ENCODE peak calls at places on chromosomes 5 and 9, in nine cellular contexts. One of them, this sample, is unnamed.

GRCh38 chr9:110040788-110041187 is 167.2 kb downstream of the C9orf152 start:
- DNase-seq in transverse colon: no peak
- DNase-seq in astrocyte: peak; percentile 80
- DNase-seq in spleen: no peak
- DNase-seq in pancreas: no peak
- DNase-seq in MM.1S: no peak
- DNase-seq in body of pancreas: no peak
- DNase-seq in right lobe of liver: no peak
- DNase-seq in right atrium auricular region: no peak
- DNase-seq in this sample: no peak

GRCh38 chr5:1262381-1262780 is 32.5 kb downstream of the TERT start:
- DNase-seq in body of pancreas: no peak
- DNase-seq in right lobe of liver: no peak
- DNase-seq in pancreas: no peak
- DNase-seq in transverse colon: no peak
- DNase-seq in spleen: no peak
- DNase-seq in right atrium auricular region: no peak
- DNase-seq in astrocyte: no peak
- DNase-seq in MM.1S: no peak
- DNase-seq in this sample: no peak

GRCh38 chr9:82593436-82593835 is 469.5 kb downstream of the RASEF start:
- DNase-seq in astrocyte: no peak
- DNase-seq in MM.1S: no peak
- DNase-seq in pancreas: no peak
- DNase-seq in spleen: no peak
- DNase-seq in right lobe of liver: no peak
- DNase-seq in body of pancreas: no peak
- DNase-seq in right atrium auricular region: no peak
- DNase-seq in transverse colon: no peak
- DNase-seq in this sample: no peak

GRCh38 chr5:71684309-71684708 is 34.8 kb upstream of the CARTPT start:
- DNase-seq in right atrium auricular region: no peak
- DNase-seq in body of pancreas: no peak
- DNase-seq in MM.1S: no peak
- DNase-seq in astrocyte: no peak
- DNase-seq in spleen: no peak
- DNase-seq in pancreas: no peak
- DNase-seq in right lobe of liver: no peak
- DNase-seq in transverse colon: no peak
- DNase-seq in this sample: no peak

GRCh38 chr9:113587471-113588031 is 124.0 kb downstream of the RGS3 start:
- DNase-seq in body of pancreas: peak; percentile 47
- DNase-seq in pancreas: peak; percentile 23
- DNase-seq in right atrium auricular region: peak; percentile 75
- DNase-seq in right lobe of liver: no peak
- DNase-seq in MM.1S: no peak
- DNase-seq in astrocyte: no peak
- DNase-seq in transverse colon: no peak
- DNase-seq in spleen: peak; percentile 83
- DNase-seq in this sample: no peak

GRCh38 chr5:93807860-93808259 is 66.5 kb upstream of the POU5F2 start:
- DNase-seq in MM.1S: no peak
- DNase-seq in astrocyte: no peak
- DNase-seq in transverse colon: no peak
- DNase-seq in body of pancreas: no peak
- DNase-seq in spleen: no peak
- DNase-seq in right lobe of liver: no peak
- DNase-seq in pancreas: no peak
- DNase-seq in right atrium auricular region: no peak
- DNase-seq in this sample: no peak

GRCh38 chr5:95728494-95729114 is 2.5 kb upstream of the RHOBTB3 start:
- DNase-seq in astrocyte: peak; percentile 55
- DNase-seq in MM.1S: no peak
- DNase-seq in body of pancreas: no peak
- DNase-seq in pancreas: no peak
- DNase-seq in right lobe of liver: no peak
- DNase-seq in transverse colon: no peak
- DNase-seq in right atrium auricular region: no peak
- DNase-seq in spleen: no peak
- DNase-seq in this sample: no peak

GRCh38 chr9:13524245-13524644 is 244.8 kb upstream of the MPDZ start:
- DNase-seq in right atrium auricular region: no peak
- DNase-seq in right lobe of liver: no peak
- DNase-seq in body of pancreas: no peak
- DNase-seq in astrocyte: peak; percentile 51
- DNase-seq in pancreas: no peak
- DNase-seq in spleen: no peak
- DNase-seq in MM.1S: no peak
- DNase-seq in transverse colon: no peak
- DNase-seq in this sample: no peak

GRCh38 chr9:69549310-69550202 is 122.6 kb downstream of the APBA1 start:
- DNase-seq in transverse colon: no peak
- DNase-seq in spleen: no peak
- DNase-seq in right lobe of liver: no peak
- DNase-seq in body of pancreas: peak; percentile 31
- DNase-seq in MM.1S: peak; percentile 46
- DNase-seq in pancreas: no peak
- DNase-seq in astrocyte: peak; percentile 44
- DNase-seq in right atrium auricular region: no peak
- DNase-seq in this sample: no peak

GRCh38 chr9:91884153-91884552 is 65.9 kb downstream of the ROR2 start:
- DNase-seq in astrocyte: no peak
- DNase-seq in body of pancreas: no peak
- DNase-seq in right atrium auricular region: no peak
- DNase-seq in transverse colon: no peak
- DNase-seq in right lobe of liver: no peak
- DNase-seq in spleen: no peak
- DNase-seq in MM.1S: no peak
- DNase-seq in pancreas: no peak
- DNase-seq in this sample: no peak

GRCh38 chr5:148382961-148383360 is 797 bp upstream of the FBXO38 start:
- DNase-seq in transverse colon: no peak
- DNase-seq in right atrium auricular region: no peak
- DNase-seq in body of pancreas: no peak
- DNase-seq in MM.1S: no peak
- DNase-seq in pancreas: no peak
- DNase-seq in astrocyte: no peak
- DNase-seq in spleen: no peak
- DNase-seq in right lobe of liver: no peak
- DNase-seq in this sample: no peak

GRCh38 chr5:162654661-162655406 is 587.3 kb downstream of the GABRG2 start:
- DNase-seq in spleen: no peak
- DNase-seq in right lobe of liver: no peak
- DNase-seq in transverse colon: no peak
- DNase-seq in body of pancreas: no peak
- DNase-seq in right atrium auricular region: no peak
- DNase-seq in pancreas: no peak
- DNase-seq in astrocyte: no peak
- DNase-seq in MM.1S: no peak
- DNase-seq in this sample: no peak

GRCh38 chr5:38642194-38642987 is 85.9 kb upstream of the LIFR start:
- DNase-seq in body of pancreas: no peak
- DNase-seq in astrocyte: no peak
- DNase-seq in pancreas: no peak
- DNase-seq in right lobe of liver: no peak
- DNase-seq in spleen: no peak
- DNase-seq in MM.1S: no peak
- DNase-seq in right atrium auricular region: no peak
- DNase-seq in transverse colon: no peak
- DNase-seq in this sample: no peak

GRCh38 chr5:39624268-39624886 is 199.6 kb upstream of the DAB2 start:
- DNase-seq in transverse colon: peak; percentile 77
- DNase-seq in right lobe of liver: no peak
- DNase-seq in astrocyte: no peak
- DNase-seq in spleen: no peak
- DNase-seq in body of pancreas: peak; percentile 71
- DNase-seq in MM.1S: no peak
- DNase-seq in right atrium auricular region: no peak
- DNase-seq in pancreas: peak; percentile 36
- DNase-seq in this sample: no peak

GRCh38 chr5:10695055-10695649 is 65.9 kb downstream of the DAP start:
- DNase-seq in right lobe of liver: peak; percentile 76
- DNase-seq in astrocyte: peak; percentile 51
- DNase-seq in body of pancreas: peak; percentile 91
- DNase-seq in pancreas: peak; percentile 82
- DNase-seq in MM.1S: no peak
- DNase-seq in transverse colon: peak; percentile 75
- DNase-seq in spleen: peak; percentile 86
- DNase-seq in right atrium auricular region: peak; percentile 79
- DNase-seq in this sample: no peak

GRCh38 chr5:170078931-170079330 is 26.8 kb upstream of the FOXI1 start:
- DNase-seq in astrocyte: no peak
- DNase-seq in transverse colon: no peak
- DNase-seq in body of pancreas: no peak
- DNase-seq in spleen: no peak
- DNase-seq in right lobe of liver: no peak
- DNase-seq in pancreas: no peak
- DNase-seq in right atrium auricular region: no peak
- DNase-seq in MM.1S: no peak
- DNase-seq in this sample: no peak

GRCh38 chr5:218457-219289 is 553 bp downstream of the SDHA start:
- DNase-seq in body of pancreas: peak; percentile 61
- DNase-seq in astrocyte: peak; percentile 14
- DNase-seq in right lobe of liver: peak; percentile 60
- DNase-seq in spleen: peak; percentile 91
- DNase-seq in transverse colon: peak; percentile 50
- DNase-seq in right atrium auricular region: no peak
- DNase-seq in pancreas: peak; percentile 66
- DNase-seq in MM.1S: peak; percentile 48
- DNase-seq in this sample: peak; percentile 15

DNA sequence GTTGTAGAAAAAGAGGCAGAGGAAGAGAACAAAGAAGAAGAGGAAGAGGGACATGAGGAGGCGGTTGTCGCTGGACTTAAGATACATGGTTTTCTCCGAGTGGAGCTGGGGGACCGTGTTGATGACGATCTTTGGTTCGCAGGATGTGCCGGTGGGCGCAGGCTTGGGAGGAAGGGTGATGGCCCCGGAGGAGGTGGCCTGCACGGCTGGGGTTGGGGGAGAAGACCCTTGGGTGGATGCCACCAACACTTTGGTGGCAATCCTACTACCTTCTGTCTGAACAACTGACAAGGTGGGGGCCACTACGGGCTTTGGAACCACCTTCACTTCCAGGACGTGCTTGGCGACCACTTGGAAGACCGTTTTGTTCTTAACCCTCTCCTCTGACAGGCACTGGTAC is 60.7 kb downstream of the SECISBP2 start:
- DNase-seq in right atrium auricular region: no peak
- DNase-seq in spleen: peak; percentile 72
- DNase-seq in astrocyte: no peak
- DNase-seq in transverse colon: no peak
- DNase-seq in pancreas: no peak
- DNase-seq in body of pancreas: no peak
- DNase-seq in MM.1S: no peak
- DNase-seq in right lobe of liver: no peak
- DNase-seq in this sample: no peak
- H3K36me3 ChIP-seq in right atrium auricular region: peaks cover 7% of the 10 kb centered on the region
- H3K36me3 ChIP-seq in spleen: peaks cover 69% of the 10 kb centered on the region
- H3K36me3 ChIP-seq in astrocyte: no peaks in the 10 kb centered on the region
- H3K36me3 ChIP-seq in transverse colon: no peaks in the 10 kb centered on the region
- H3K36me3 ChIP-seq in pancreas: no peaks in the 10 kb centered on the region
- H3K36me3 ChIP-seq in body of pancreas: no peaks in the 10 kb centered on the region
- H3K36me3 ChIP-seq in MM.1S: peaks cover 4% of the 10 kb centered on the region
- H3K36me3 ChIP-seq in right lobe of liver: no peaks in the 10 kb centered on the region
- H3K36me3 ChIP-seq in this sample: peaks cover 58% of the 10 kb centered on the region

GRCh38 chr9:128498911-128499310 is 5.6 kb upstream of the GLE1 start:
- DNase-seq in right atrium auricular region: no peak
- DNase-seq in MM.1S: no peak
- DNase-seq in transverse colon: no peak
- DNase-seq in pancreas: no peak
- DNase-seq in astrocyte: no peak
- DNase-seq in right lobe of liver: no peak
- DNase-seq in body of pancreas: no peak
- DNase-seq in spleen: no peak
- DNase-seq in this sample: no peak
- H3K36me3 ChIP-seq in right atrium auricular region: peaks cover 6% of the 10 kb centered on the region
- H3K36me3 ChIP-seq in MM.1S: no peaks in the 10 kb centered on the region
- H3K36me3 ChIP-seq in transverse colon: no peaks in the 10 kb centered on the region
- H3K36me3 ChIP-seq in pancreas: no peaks in the 10 kb centered on the region
- H3K36me3 ChIP-seq in astrocyte: peaks cover 58% of the 10 kb centered on the region
- H3K36me3 ChIP-seq in right lobe of liver: peaks cover 11% of the 10 kb centered on the region
- H3K36me3 ChIP-seq in body of pancreas: no peaks in the 10 kb centered on the region
- H3K36me3 ChIP-seq in spleen: peaks cover 64% of the 10 kb centered on the region
- H3K36me3 ChIP-seq in this sample: peaks cover 20% of the 10 kb centered on the region

GRCh38 chr9:126864771-126865170 is 4.3 kb downstream of the ZBTB34 start:
- DNase-seq in right lobe of liver: no peak
- DNase-seq in body of pancreas: no peak
- DNase-seq in transverse colon: no peak
- DNase-seq in pancreas: no peak
- DNase-seq in MM.1S: no peak
- DNase-seq in astrocyte: no peak
- DNase-seq in spleen: no peak
- DNase-seq in right atrium auricular region: no peak
- DNase-seq in this sample: no peak
- H3K36me3 ChIP-seq in right lobe of liver: peaks cover 7% of the 10 kb centered on the region
- H3K36me3 ChIP-seq in body of pancreas: no peaks in the 10 kb centered on the region
- H3K36me3 ChIP-seq in transverse colon: no peaks in the 10 kb centered on the region
- H3K36me3 ChIP-seq in pancreas: no peaks in the 10 kb centered on the region
- H3K36me3 ChIP-seq in MM.1S: no peaks in the 10 kb centered on the region
- H3K36me3 ChIP-seq in astrocyte: peaks cover 7% of the 10 kb centered on the region
- H3K36me3 ChIP-seq in spleen: peaks cover 11% of the 10 kb centered on the region
- H3K36me3 ChIP-seq in right atrium auricular region: peaks cover 5% of the 10 kb centered on the region
- H3K36me3 ChIP-seq in this sample: no peaks in the 10 kb centered on the region

DNA sequence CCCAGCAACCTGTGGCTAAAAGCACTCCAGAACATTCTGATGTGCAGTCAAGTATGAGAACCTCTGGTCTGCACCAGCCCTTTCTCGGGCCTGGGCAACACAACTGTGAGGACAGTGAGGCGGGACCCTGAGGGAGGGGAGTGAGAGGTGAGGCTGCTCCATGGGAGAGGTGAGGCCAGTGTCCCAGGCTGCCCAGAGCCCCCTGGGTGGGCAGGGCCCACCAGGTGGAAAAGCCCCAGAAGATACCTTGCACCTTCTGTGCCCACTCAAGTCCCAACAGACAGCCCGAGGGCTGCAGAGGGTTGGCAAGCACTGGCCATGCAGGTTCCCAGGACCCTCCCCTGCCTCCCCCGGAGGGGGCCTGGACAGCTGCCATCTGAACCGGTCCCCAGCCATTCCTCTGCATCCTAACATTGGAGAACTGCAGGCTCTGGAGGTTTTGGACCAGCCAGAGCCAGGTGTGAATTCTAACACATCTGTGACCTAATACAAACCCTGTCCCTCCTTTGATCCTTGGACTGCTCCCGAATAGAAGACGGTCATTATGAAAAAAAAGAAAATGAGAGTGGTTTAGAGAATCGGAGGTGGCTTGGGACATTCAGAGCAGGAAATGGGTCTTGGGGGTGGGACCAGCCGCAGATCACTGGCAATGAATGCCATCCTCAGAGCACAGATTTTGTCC is 57.0 kb downstream of the DUSP1 start:
- DNase-seq in MM.1S: no peak
- DNase-seq in spleen: peak; percentile 78
- DNase-seq in right lobe of liver: peak; percentile 27
- DNase-seq in body of pancreas: no peak
- DNase-seq in transverse colon: no peak
- DNase-seq in astrocyte: no peak
- DNase-seq in right atrium auricular region: no peak
- DNase-seq in pancreas: no peak
- DNase-seq in this sample: no peak
- H3K36me3 ChIP-seq in MM.1S: no peaks in the 10 kb centered on the region
- H3K36me3 ChIP-seq in spleen: no peaks in the 10 kb centered on the region
- H3K36me3 ChIP-seq in right lobe of liver: no peaks in the 10 kb centered on the region
- H3K36me3 ChIP-seq in body of pancreas: no peaks in the 10 kb centered on the region
- H3K36me3 ChIP-seq in transverse colon: no peaks in the 10 kb centered on the region
- H3K36me3 ChIP-seq in astrocyte: no peaks in the 10 kb centered on the region
- H3K36me3 ChIP-seq in right atrium auricular region: no peaks in the 10 kb centered on the region
- H3K36me3 ChIP-seq in pancreas: no peaks in the 10 kb centered on the region
- H3K36me3 ChIP-seq in this sample: no peaks in the 10 kb centered on the region